ENCODE peak calls at places on chromosome 18, in ten cellular contexts. K is T-helper 1 cell; M is MV-4-11; O is activated CD4-positive, alpha-beta T cell treated with anti-CD3 and anti-CD28 coated beads, Interleukin-2, amount 50 U/mL, for 24 hours; C is A549; I is CD8-positive, alpha-beta memory T cell; V is sigmoid colon; D is NCI-H345; Y is NCI-H2171 treated with DMSO at 0.1 percent for 48 hours; A is HS-5. P is an unnamed sample.

GRCh38 chr18:21439453-21439852 is 161.1 kb downstream of the ESCO1 start:
- DNase-seq in V (no peak), C (peak), K (no peak), A (peak), M (no peak), Y (no peak), D (no peak), I (no peak), O (no peak), P (no peak)

GRCh38 chr18:51133580-51134160 is 63.8 kb downstream of the MEX3C start:
- DNase-seq in K (no peak), V (no peak), Y (no peak), A (no peak), I (no peak), M (no peak), C (no peak), D (no peak), O (no peak), P (no peak)

GRCh38 chr18:39406941-39407340 is 1841.3 kb upstream of the CELF4 start:
- DNase-seq in M (no peak), I (no peak), D (no peak), K (no peak), A (no peak), O (no peak), V (no peak), C (no peak), Y (no peak), P (no peak)

GRCh38 chr18:22559414-22560282 is 141.9 kb upstream of the CTAGE1 start:
- DNase-seq in Y (no peak), V (peak), A (no peak), D (no peak), M (no peak), C (peak), I (no peak), O (no peak), K (no peak), P (no peak)

GRCh38 chr18:63997041-63997440 is 27.2 kb downstream of the SERPINB8 start:
- DNase-seq in Y (no peak), V (no peak), K (no peak), I (no peak), M (no peak), D (no peak), A (no peak), C (no peak), O (no peak), P (no peak)

GRCh38 chr18:45793295-45793965 is 32.0 kb upstream of the SIGLEC15 start:
- DNase-seq in I (no peak), D (no peak), K (no peak), C (peak), V (no peak), M (peak), O (no peak), Y (no peak), A (peak), P (no peak)

GRCh38 chr18:48455555-48456478 is 46.6 kb upstream of the ZBTB7C start:
- DNase-seq in D (no peak), O (no peak), I (peak), V (no peak), K (no peak), A (peak), Y (no peak), M (peak), C (no peak), P (no peak)

GRCh38 chr18:9428862-9429661 is 46.3 kb upstream of the RALBP1 start:
- DNase-seq in C (no peak), V (peak), Y (no peak), A (no peak), I (no peak), D (no peak), M (no peak), K (no peak), O (no peak), P (no peak)

GRCh38 chr18:8870528-8870927 is 165.2 kb downstream of the MTCL1 start:
- DNase-seq in V (no peak), Y (peak), I (no peak), D (no peak), C (no peak), M (no peak), K (no peak), O (no peak), A (no peak), P (no peak)

GRCh38 chr18:55334875-55335274 is 253.1 kb downstream of the TCF4 start:
- DNase-seq in Y (peak), A (no peak), V (peak), M (no peak), D (no peak), C (no peak), I (no peak), O (no peak), K (no peak), P (no peak)

GRCh38 chr18:70015127-70015526 is 67.5 kb upstream of the CD226 start:
- DNase-seq in O (no peak), V (no peak), D (no peak), I (no peak), C (no peak), Y (no peak), K (no peak), M (no peak), A (no peak), P (no peak)

GRCh38 chr18:44130365-44130942 is 550.2 kb upstream of the SETBP1 start:
- DNase-seq in M (no peak), A (no peak), Y (peak), O (no peak), V (no peak), I (no peak), K (no peak), D (peak), C (peak), P (peak)

GRCh38 chr18:49613141-49613641 is 51.3 kb downstream of the LIPG start:
- DNase-seq in K (no peak), O (no peak), M (no peak), A (no peak), V (no peak), D (peak), C (no peak), Y (peak), I (no peak), P (no peak)

GRCh38 chr18:3794537-3795348 is 344.8 kb downstream of the TGIF1 start:
- DNase-seq in I (no peak), C (peak), O (no peak), D (no peak), K (no peak), M (no peak), Y (no peak), V (no peak), A (peak), P (no peak)

GRCh38 chr18:47915930-47916329 is 14.5 kb downstream of the SMAD2 start:
- DNase-seq in C (no peak), O (no peak), A (no peak), V (no peak), Y (no peak), I (no peak), D (no peak), K (no peak), M (no peak), P (no peak)